ENCODE peak calls at places on chromosome 14, in six cellular contexts. L is mesendoderm, P is HAP-1, Q is MM.1S, A is hepatocyte, X is colonic mucosa. G is an unnamed sample. For H3K27me3, the result is how much of the 10 kb centered on the place peaks cover.

GRCh38 chr14:61281186-61281676 is at the start of gene TMEM30B:
- DNase-seq in Q (no peak), P (no peak), A (peak), L (peak), X (peak), G (no peak)

GRCh38 chr14:42980419-42980818 is 1373.7 kb downstream of the LRFN5 start:
- DNase-seq in X (no peak), L (peak), P (no peak), A (no peak), Q (no peak), G (no peak)

GRCh38 chr14:78238141-78238540 is 68.0 kb downstream of the NRXN3 start:
- DNase-seq in P (no peak), Q (no peak), L (no peak), X (no peak), A (no peak), G (no peak)

GRCh38 chr14:20652996-20653975 is 11.8 kb upstream of the OR6S1 start:
- DNase-seq in Q (no peak), L (peak), X (peak), A (peak), P (peak), G (peak)

GRCh38 chr14:20631821-20632389 is 9.6 kb downstream of the OR6S1 start:
- DNase-seq in X (peak), P (peak), A (peak), Q (no peak), L (peak), G (peak)

GRCh38 chr14:68216072-68216471 is 396.5 kb downstream of the RAD51B start:
- DNase-seq in P (peak), L (peak), Q (no peak), X (no peak), A (peak), G (no peak)

GRCh38 chr14:68780358-68781160 is 12.3 kb downstream of the ZFP36L1 start:
- DNase-seq in L (peak), P (no peak), Q (no peak), X (peak), A (peak), G (peak)

GRCh38 chr14:91906374-91906773 is 39.0 kb upstream of the TC2N start:
- DNase-seq in A (no peak), P (no peak), L (no peak), X (peak), Q (no peak), G (peak)

GRCh38 chr14:35122696-35123387 is 490 bp downstream of the PRORP start:
- DNase-seq in X (no peak), Q (peak), L (peak), P (no peak), A (peak), G (peak)

GRCh38 chr14:102508410-102508773 is 1.2 kb downstream of the ANKRD9 start:
- DNase-seq in Q (no peak), P (peak), L (no peak), X (peak), A (peak), G (peak)

GRCh38 chr14:72941286-72941985 is 15.2 kb downstream of the DCAF4 start:
- DNase-seq in Q (no peak), A (no peak), L (no peak), X (no peak), P (no peak), G (no peak)
- H3K27me3 ChIP-seq in Q (under half), A (under half), L (under half), X (under half), P (under half), G (under half)

GRCh38 chr14:105102361-105102760 is 37.1 kb upstream of the GPR132 start:
- DNase-seq in L (no peak), A (no peak), Q (no peak), X (no peak), P (no peak), G (no peak)

GRCh38 chr14:105100931-105101330 is 35.7 kb upstream of the GPR132 start:
- DNase-seq in P (no peak), L (no peak), A (no peak), Q (no peak), X (no peak), G (no peak)

GRCh38 chr14:105099778-105100177 is 34.5 kb upstream of the GPR132 start:
- DNase-seq in P (no peak), Q (no peak), X (no peak), L (no peak), A (no peak), G (no peak)

GRCh38 chr14:105105158-105105557 is 39.9 kb upstream of the GPR132 start:
- DNase-seq in A (no peak), P (no peak), L (no peak), X (no peak), Q (no peak), G (no peak)

DNA sequence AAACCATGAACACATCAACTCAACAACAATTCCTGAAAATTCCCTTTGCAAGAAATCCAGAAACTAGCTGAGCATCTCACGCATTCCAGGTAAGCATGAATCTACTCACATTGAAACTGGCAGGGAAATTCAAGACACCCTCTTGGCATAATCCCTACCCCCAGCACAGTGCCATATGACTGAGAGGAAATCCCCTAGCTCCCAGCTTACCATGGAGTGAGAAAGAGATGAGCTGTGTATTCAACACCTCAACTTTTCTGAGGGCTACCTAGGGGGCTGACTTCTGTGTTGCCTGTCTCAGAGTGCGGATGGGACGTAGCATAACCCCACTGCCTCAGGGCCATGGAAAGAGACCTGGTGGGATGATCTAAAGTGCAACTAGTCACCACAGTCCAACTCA is 37.7 kb upstream of the GPR132 start:
- DNase-seq in A (no peak), L (no peak), X (no peak), Q (no peak), P (no peak), G (no peak)
- H3K27me3 ChIP-seq in A (under half), L (under half), X (under half), Q (half or more), P (under half), G (under half)

DNA sequence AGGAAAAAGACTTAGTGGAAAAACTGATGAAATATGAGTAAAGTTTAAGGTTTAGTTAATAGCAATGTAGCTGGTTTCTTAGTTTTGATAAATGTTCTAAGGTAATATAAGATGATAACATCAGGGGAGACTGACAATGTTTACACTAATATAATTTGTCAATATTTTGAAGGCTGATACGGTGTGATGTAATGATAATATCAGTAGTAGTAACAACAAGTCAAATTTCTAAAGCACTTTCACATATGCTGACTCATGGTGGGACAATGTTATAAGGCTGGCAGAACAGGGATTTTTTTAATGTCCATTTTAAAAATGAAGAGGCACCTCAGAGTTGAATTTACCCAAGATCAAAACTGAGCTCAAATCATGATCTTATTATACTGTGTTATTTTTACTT is 2.5 kb upstream of the FLRT2 start:
- DNase-seq in Q (no peak), L (no peak), X (no peak), A (no peak), P (no peak), G (no peak)
- H3K27me3 ChIP-seq in Q (under half), L (under half), X (under half), A (under half), P (under half), G (under half)

GRCh38 chr14:105120056-105120455 is 48.5 kb downstream of the JAG2 start:
- DNase-seq in A (no peak), X (no peak), Q (no peak), L (no peak), P (no peak), G (peak)
- H3K27me3 ChIP-seq in A (under half), X (under half), Q (half or more), L (under half), P (under half), G (under half)

GRCh38 chr14:98955036-98955740 is 316.8 kb downstream of the BCL11B start:
- DNase-seq in L (no peak), A (no peak), Q (no peak), P (no peak), X (peak), G (no peak)
- H3K27me3 ChIP-seq in L (under half), A (under half), Q (under half), P (under half), X (under half), G (under half)

GRCh38 chr14:22478247-22478646 is 110.8 kb downstream of the DAD1 start:
- DNase-seq in A (no peak), L (no peak), P (peak), Q (no peak), X (no peak), G (no peak)

GRCh38 chr14:22479132-22479531 is 109.9 kb downstream of the DAD1 start:
- DNase-seq in Q (no peak), X (no peak), L (no peak), A (no peak), P (peak), G (no peak)

GRCh38 chr14:22476882-22477281 is 112.1 kb downstream of the DAD1 start:
- DNase-seq in L (no peak), Q (no peak), P (no peak), X (no peak), A (no peak), G (no peak)

GRCh38 chr14:22478670-22479069 is 110.4 kb downstream of the DAD1 start:
- DNase-seq in L (no peak), X (no peak), Q (no peak), P (peak), A (peak), G (no peak)

GRCh38 chr14:22477569-22478194 is 111.3 kb downstream of the DAD1 start:
- DNase-seq in L (no peak), A (no peak), P (no peak), X (no peak), Q (no peak), G (no peak)
- H3K27me3 ChIP-seq in L (under half), A (under half), P (under half), X (under half), Q (under half), G (half or more)

GRCh38 chr14:24368215-24368561 is 204 bp downstream of the NFATC4 start:
- DNase-seq in P (peak), A (peak), X (peak), Q (no peak), L (no peak), G (peak)
- H3K27me3 ChIP-seq in P (under half), A (under half), X (under half), Q (under half), L (under half), G (under half)

DNA sequence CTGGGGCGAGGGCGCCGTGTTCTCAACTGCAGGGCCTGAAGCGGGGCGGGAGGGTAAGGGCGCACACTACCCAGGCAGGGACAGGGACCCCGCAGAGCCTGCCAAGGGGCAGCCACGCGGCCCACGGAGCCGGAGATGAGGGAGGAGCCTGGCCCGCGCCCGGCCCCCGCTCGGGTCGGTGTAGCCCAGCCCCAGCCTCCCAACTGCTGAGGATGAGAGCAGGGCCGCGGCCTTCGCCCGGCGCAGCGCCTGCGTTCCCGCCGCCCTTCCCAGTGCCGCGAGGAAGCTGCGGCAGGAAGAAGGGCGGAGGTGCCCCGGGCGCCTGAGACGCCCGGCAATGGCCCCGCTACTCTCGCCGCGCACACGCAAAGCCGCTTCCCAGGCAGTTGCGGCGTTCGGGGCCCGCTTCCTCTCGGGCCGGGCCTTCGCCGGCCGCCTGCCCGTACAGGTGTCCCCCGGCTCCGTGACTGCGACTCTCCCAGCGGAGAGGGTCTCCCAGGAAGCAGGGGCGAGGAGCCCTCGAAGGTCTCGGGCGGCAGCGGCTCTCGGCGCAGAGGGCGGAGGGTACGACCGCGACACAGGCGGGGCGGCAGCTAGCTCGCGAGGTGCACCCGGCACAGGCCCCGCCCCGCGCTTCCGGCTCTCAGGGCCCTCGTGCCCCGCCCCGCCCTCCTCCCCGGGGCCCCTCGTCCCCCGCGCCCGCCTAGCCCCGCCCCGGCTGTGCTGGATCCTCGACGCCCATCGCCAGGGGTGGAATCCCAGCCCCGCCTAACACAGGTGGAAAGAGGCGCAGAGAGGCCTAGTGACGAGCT is 24.8 kb upstream of the YY1 start:
- DNase-seq in L (peak), A (peak), P (peak), X (peak), Q (peak), G (peak)
- H3K27me3 ChIP-seq in L (under half), A (under half), P (under half), X (under half), Q (under half), G (under half)

DNA sequence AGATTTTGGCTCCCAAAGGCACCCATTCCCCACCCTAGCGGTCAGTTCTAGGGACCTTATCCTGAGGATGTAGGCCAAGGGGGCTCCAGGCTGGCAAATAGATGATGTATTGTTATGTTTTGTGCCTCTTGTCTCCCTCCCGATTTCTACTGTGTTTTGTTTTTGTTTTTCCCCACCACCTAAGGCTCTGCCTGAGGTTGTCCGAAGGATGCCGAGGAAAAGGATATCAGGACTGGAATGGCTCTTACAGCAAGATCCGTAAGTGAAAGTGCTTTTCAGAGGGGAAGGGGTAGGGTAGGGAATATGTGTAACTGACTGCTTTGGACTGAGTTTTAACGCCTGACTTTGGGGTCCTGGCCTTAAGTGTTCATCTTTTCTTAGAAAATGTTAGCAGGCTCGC is 6.6 kb downstream of the FOXG1 start:
- DNase-seq in X (no peak), A (no peak), Q (no peak), L (peak), P (no peak), G (no peak)
- H3K27me3 ChIP-seq in X (under half), A (half or more), Q (under half), L (half or more), P (under half), G (half or more)

G was measured in osteoblast.